ENCODE peak calls at places on chromosome 13, in five cellular contexts. One of them, this sample, is unnamed.

GRCh38 chr13:29754486-29754806 is 96.0 kb downstream of the UBL3 start:
- DNase-seq in coronary artery: no peak
- DNase-seq in transverse colon: no peak
- DNase-seq in Calu3: no peak
- DNase-seq in H9: peak
- DNase-seq in this sample: no peak

GRCh38 chr13:94344126-94344863 is 135.2 kb downstream of the DCT start:
- DNase-seq in transverse colon: no peak
- DNase-seq in Calu3: no peak
- DNase-seq in H9: no peak
- DNase-seq in coronary artery: no peak
- DNase-seq in this sample: no peak

GRCh38 chr13:97360610-97361009 is 73.4 kb upstream of the RAP2A start:
- DNase-seq in coronary artery: no peak
- DNase-seq in transverse colon: no peak
- DNase-seq in Calu3: no peak
- DNase-seq in H9: no peak
- DNase-seq in this sample: no peak

GRCh38 chr13:71118779-71119364 is 748.1 kb downstream of the DACH1 start:
- DNase-seq in Calu3: no peak
- DNase-seq in transverse colon: no peak
- DNase-seq in coronary artery: no peak
- DNase-seq in H9: no peak
- DNase-seq in this sample: no peak

GRCh38 chr13:84641491-84641890 is 759.2 kb upstream of the SLITRK1 start:
- DNase-seq in H9: no peak
- DNase-seq in transverse colon: no peak
- DNase-seq in Calu3: no peak
- DNase-seq in coronary artery: no peak
- DNase-seq in this sample: no peak

GRCh38 chr13:106159295-106160195 is 375.9 kb downstream of the EFNB2 start:
- DNase-seq in H9: peak
- DNase-seq in coronary artery: no peak
- DNase-seq in Calu3: no peak
- DNase-seq in transverse colon: no peak
- DNase-seq in this sample: no peak

GRCh38 chr13:50991624-50992610 is 82.3 kb downstream of the RNASEH2B start:
- DNase-seq in H9: no peak
- DNase-seq in Calu3: no peak
- DNase-seq in transverse colon: no peak
- DNase-seq in coronary artery: no peak
- DNase-seq in this sample: no peak

GRCh38 chr13:57375876-57376275 is 208.9 kb downstream of the PRR20E start:
- DNase-seq in Calu3: no peak
- DNase-seq in H9: no peak
- DNase-seq in coronary artery: no peak
- DNase-seq in transverse colon: no peak
- DNase-seq in this sample: no peak

GRCh38 chr13:76522083-76522755 is 364.0 kb downstream of the KCTD12 start:
- DNase-seq in coronary artery: no peak
- DNase-seq in H9: peak
- DNase-seq in Calu3: no peak
- DNase-seq in transverse colon: no peak
- DNase-seq in this sample: no peak

GRCh38 chr13:107799001-107799400 is 416.3 kb downstream of the LIG4 start:
- DNase-seq in H9: no peak
- DNase-seq in transverse colon: no peak
- DNase-seq in coronary artery: no peak
- DNase-seq in Calu3: no peak
- DNase-seq in this sample: no peak

GRCh38 chr13:29935309-29935981 is 85.0 kb upstream of the UBL3 start:
- DNase-seq in H9: no peak
- DNase-seq in Calu3: no peak
- DNase-seq in coronary artery: no peak
- DNase-seq in transverse colon: peak
- DNase-seq in this sample: no peak

GRCh38 chr13:33195693-33196464 is 89.7 kb downstream of the STARD13 start:
- DNase-seq in H9: no peak
- DNase-seq in coronary artery: no peak
- DNase-seq in Calu3: no peak
- DNase-seq in transverse colon: no peak
- DNase-seq in this sample: no peak

GRCh38 chr13:91349992-91350911 is 2.8 kb downstream of the MIR17HG start:
- DNase-seq in Calu3: no peak
- DNase-seq in transverse colon: no peak
- DNase-seq in H9: no peak
- DNase-seq in coronary artery: no peak
- DNase-seq in this sample: no peak

GRCh38 chr13:65966991-65967451 is 1263.1 kb downstream of the PCDH9 start:
- DNase-seq in H9: peak
- DNase-seq in Calu3: no peak
- DNase-seq in coronary artery: no peak
- DNase-seq in transverse colon: no peak
- DNase-seq in this sample: no peak

GRCh38 chr13:106117035-106117434 is 418.4 kb downstream of the EFNB2 start:
- DNase-seq in transverse colon: no peak
- DNase-seq in H9: no peak
- DNase-seq in Calu3: no peak
- DNase-seq in coronary artery: no peak
- DNase-seq in this sample: no peak

GRCh38 chr13:46310066-46310465 is 77.0 kb downstream of the RUBCNL start:
- DNase-seq in Calu3: no peak
- DNase-seq in H9: no peak
- DNase-seq in coronary artery: no peak
- DNase-seq in transverse colon: no peak
- DNase-seq in this sample: no peak

GRCh38 chr13:76812206-76812882 is 73.9 kb downstream of the KCTD12 start:
- DNase-seq in Calu3: no peak
- DNase-seq in coronary artery: no peak
- DNase-seq in H9: no peak
- DNase-seq in transverse colon: no peak
- DNase-seq in this sample: no peak

GRCh38 chr13:83450586-83450985 is 431.7 kb downstream of the SLITRK1 start:
- DNase-seq in Calu3: no peak
- DNase-seq in transverse colon: no peak
- DNase-seq in H9: no peak
- DNase-seq in coronary artery: no peak
- DNase-seq in this sample: no peak

GRCh38 chr13:30735025-30735967 is at the start of gene ALOX5AP:
- DNase-seq in H9: no peak
- DNase-seq in transverse colon: peak
- DNase-seq in coronary artery: no peak
- DNase-seq in Calu3: no peak
- DNase-seq in this sample: no peak

GRCh38 chr13:97369269-97369893 is 64.6 kb upstream of the RAP2A start:
- DNase-seq in Calu3: no peak
- DNase-seq in H9: no peak
- DNase-seq in coronary artery: no peak
- DNase-seq in transverse colon: no peak
- DNase-seq in this sample: no peak

GRCh38 chr13:113083402-113084061 is 22.1 kb upstream of the F7 start:
- DNase-seq in Calu3: no peak
- DNase-seq in transverse colon: peak
- DNase-seq in coronary artery: no peak
- DNase-seq in H9: no peak
- DNase-seq in this sample: no peak

GRCh38 chr13:113083022-113083373 is 22.6 kb upstream of the F7 start:
- DNase-seq in coronary artery: no peak
- DNase-seq in transverse colon: no peak
- DNase-seq in Calu3: no peak
- DNase-seq in H9: no peak
- DNase-seq in this sample: no peak

GRCh38 chr13:113084943-113085540 is 20.5 kb upstream of the F7 start:
- DNase-seq in H9: no peak
- DNase-seq in Calu3: no peak
- DNase-seq in coronary artery: no peak
- DNase-seq in transverse colon: no peak
- DNase-seq in this sample: no peak

GRCh38 chr13:113086031-113086750 is 19.4 kb upstream of the F7 start:
- DNase-seq in transverse colon: no peak
- DNase-seq in H9: peak
- DNase-seq in Calu3: no peak
- DNase-seq in coronary artery: no peak
- DNase-seq in this sample: no peak

DNA sequence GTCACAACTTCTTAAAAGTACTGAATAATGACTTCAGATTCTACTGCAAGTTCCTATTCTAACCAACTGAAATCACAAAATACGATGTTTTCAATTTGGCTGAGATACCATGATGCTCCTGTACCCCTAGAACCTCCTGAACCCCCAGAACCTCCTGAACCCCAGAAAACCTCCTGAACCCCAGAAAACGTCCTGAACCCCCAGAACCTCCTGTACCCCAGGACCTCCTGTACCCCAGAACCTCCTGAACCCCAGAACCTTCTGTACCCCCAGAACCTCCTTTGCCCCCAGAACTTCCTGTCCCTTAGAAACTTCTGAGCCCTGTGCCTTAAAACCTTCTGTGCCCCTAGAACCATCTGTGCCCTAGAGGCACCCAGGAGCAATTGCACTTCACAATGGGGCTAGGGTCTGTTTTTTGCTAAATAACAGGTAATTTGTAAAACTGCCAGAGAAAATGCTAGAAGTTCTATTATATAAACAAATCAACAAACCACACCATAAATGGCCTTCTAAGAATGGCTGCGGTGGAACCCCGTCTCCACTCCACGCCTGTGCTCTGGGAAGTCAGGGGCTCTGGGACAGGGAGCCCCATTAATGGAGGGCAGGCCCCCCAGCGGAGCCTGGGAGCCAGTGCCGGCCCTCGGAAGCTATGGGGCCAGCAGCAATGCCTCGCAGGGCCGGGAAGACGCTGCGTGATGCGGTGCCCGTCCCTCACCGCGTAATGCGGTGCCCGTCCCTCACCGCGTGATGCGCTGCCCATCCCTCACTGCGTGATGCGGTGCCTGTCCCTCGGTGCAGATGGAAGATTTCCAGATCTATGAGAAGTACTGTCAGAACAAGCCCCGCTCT is 21.3 kb upstream of the F7 start:
- DNase-seq in coronary artery: no peak
- DNase-seq in H9: no peak
- DNase-seq in Calu3: no peak
- DNase-seq in transverse colon: no peak
- DNase-seq in this sample: no peak
- TF ChIP-seq CTCF in coronary artery: no peak
- TF ChIP-seq CTCF in H9: peak
- TF ChIP-seq CTCF in Calu3: no peak
- TF ChIP-seq CTCF in transverse colon: no peak
- TF ChIP-seq CTCF in this sample: no peak

DNA sequence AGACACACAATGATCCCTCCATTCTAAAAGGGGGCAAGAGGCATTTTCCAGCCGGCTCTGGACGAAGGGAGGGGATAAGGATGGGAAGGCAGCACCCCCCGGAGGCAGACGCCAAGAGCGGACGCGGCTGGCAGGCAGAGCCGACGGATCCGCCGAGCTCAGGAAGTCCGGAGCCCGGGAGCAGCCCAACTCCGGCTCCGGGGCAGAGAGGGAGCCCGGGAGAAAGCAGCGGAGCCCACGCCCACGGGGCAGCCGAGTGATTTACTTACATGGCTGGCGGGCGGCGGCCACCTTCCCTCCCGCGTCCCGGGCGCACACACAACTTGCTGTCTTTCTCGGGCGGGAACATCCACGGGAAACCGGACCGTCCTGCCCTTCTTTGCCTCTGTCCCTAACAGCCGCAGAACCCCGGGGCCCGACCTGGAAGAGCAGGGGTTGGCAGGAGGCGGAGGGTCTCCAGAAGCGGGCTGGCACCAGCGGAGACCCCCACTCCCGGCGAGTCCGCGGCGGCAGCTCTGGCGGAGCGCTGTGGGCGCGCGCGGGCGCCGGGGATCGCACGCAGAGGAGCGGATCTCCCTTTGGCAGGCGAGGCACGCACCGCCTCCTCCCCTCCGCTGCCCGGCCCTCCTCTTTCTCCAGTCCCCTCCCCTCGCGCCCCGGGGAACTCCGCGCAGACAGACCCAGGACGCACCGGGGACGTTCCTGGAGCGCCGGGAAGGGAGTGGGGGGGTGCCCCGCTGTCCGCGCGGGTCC is at the start of gene LHFPL6:
- DNase-seq in coronary artery: peak
- DNase-seq in H9: peak
- DNase-seq in Calu3: peak
- DNase-seq in transverse colon: peak
- DNase-seq in this sample: peak
- TF ChIP-seq CTCF in coronary artery: peak
- TF ChIP-seq CTCF in H9: peak
- TF ChIP-seq CTCF in Calu3: no peak
- TF ChIP-seq CTCF in transverse colon: no peak
- TF ChIP-seq CTCF in this sample: peak

GRCh38 chr13:102721800-102722231 is 27.0 kb upstream of the METTL21C start:
- DNase-seq in coronary artery: no peak
- DNase-seq in H9: no peak
- DNase-seq in Calu3: no peak
- DNase-seq in transverse colon: no peak
- DNase-seq in this sample: no peak

GRCh38 chr13:102729560-102730275 is 34.9 kb upstream of the METTL21C start:
- DNase-seq in H9: no peak
- DNase-seq in coronary artery: no peak
- DNase-seq in Calu3: no peak
- DNase-seq in transverse colon: no peak
- DNase-seq in this sample: no peak

GRCh38 chr13:102724923-102725322 is 30.1 kb upstream of the METTL21C start:
- DNase-seq in coronary artery: no peak
- DNase-seq in Calu3: peak
- DNase-seq in transverse colon: no peak
- DNase-seq in H9: no peak
- DNase-seq in this sample: no peak

GRCh38 chr13:102726430-102726829 is 31.6 kb upstream of the METTL21C start:
- DNase-seq in Calu3: no peak
- DNase-seq in coronary artery: no peak
- DNase-seq in H9: no peak
- DNase-seq in transverse colon: no peak
- DNase-seq in this sample: no peak
- TF ChIP-seq CTCF in Calu3: no peak
- TF ChIP-seq CTCF in coronary artery: no peak
- TF ChIP-seq CTCF in H9: no peak
- TF ChIP-seq CTCF in transverse colon: no peak
- TF ChIP-seq CTCF in this sample: no peak

DNA sequence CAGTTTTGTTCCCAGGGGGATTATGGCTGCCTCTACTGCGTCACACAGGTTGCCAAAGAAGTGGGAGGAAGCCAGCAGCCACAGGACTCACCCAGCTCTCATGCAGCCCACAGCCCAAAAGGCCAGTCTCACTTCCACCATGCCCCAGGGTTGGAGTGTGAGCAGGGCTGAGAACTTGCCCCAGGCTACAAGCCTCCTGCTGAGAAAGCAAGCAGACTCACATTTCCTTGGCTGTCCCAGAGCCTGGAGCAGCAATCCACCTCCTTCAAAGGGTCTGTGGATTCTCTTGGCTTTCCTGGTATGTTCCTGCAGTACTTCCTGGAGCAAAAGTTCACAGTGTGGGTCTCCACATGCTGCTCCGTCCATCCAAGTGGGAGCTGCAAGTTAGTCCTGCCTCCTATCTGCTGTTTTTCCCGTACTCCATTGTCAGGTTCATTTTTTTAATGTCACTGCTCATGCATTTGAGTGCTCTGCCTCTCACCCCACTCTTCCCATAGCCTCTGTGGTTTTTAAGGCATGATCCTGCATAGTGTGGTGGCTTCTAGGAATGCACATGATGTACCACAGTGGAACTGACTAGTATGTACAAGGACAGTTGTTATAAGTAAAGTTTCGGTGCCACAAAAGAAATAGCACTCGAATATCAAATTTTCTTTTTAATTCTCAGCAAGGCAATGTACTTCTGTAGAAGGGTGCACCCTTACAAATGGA is 56.2 kb upstream of the ARHGEF7 start:
- DNase-seq in coronary artery: no peak
- DNase-seq in H9: peak
- DNase-seq in transverse colon: no peak
- DNase-seq in Calu3: no peak
- DNase-seq in this sample: no peak
- TF ChIP-seq CTCF in coronary artery: no peak
- TF ChIP-seq CTCF in H9: no peak
- TF ChIP-seq CTCF in transverse colon: no peak
- TF ChIP-seq CTCF in Calu3: no peak
- TF ChIP-seq CTCF in this sample: no peak